ENCODE peak calls at places on chromosomes 12 and 14, in nine cellular contexts. One of them, this sample, is unnamed.

GRCh38 chr14:60245316-60246177 is 3.5 kb upstream of the PPM1A start:
- DNase-seq in suprapubic skin: no peak
- DNase-seq in HCT116: no peak
- DNase-seq in transverse colon: no peak
- DNase-seq in HepG2: no peak
- DNase-seq in heart left ventricle: no peak
- DNase-seq in GM12878: no peak
- DNase-seq in spleen: peak
- DNase-seq in tibial nerve: no peak
- DNase-seq in this sample: no peak

GRCh38 chr14:75092698-75093097 is 23.3 kb downstream of the ZC2HC1C start:
- DNase-seq in transverse colon: no peak
- DNase-seq in HCT116: no peak
- DNase-seq in suprapubic skin: no peak
- DNase-seq in HepG2: no peak
- DNase-seq in GM12878: no peak
- DNase-seq in heart left ventricle: no peak
- DNase-seq in spleen: no peak
- DNase-seq in tibial nerve: no peak
- DNase-seq in this sample: no peak

GRCh38 chr14:95297832-95298231 is 21.9 kb downstream of the CLMN start:
- DNase-seq in suprapubic skin: no peak
- DNase-seq in heart left ventricle: no peak
- DNase-seq in spleen: no peak
- DNase-seq in tibial nerve: no peak
- DNase-seq in HCT116: no peak
- DNase-seq in transverse colon: no peak
- DNase-seq in GM12878: no peak
- DNase-seq in HepG2: no peak
- DNase-seq in this sample: no peak

GRCh38 chr14:91399868-91400640 is 17.6 kb downstream of the CCDC88C start:
- DNase-seq in HCT116: no peak
- DNase-seq in tibial nerve: no peak
- DNase-seq in heart left ventricle: no peak
- DNase-seq in suprapubic skin: no peak
- DNase-seq in GM12878: no peak
- DNase-seq in transverse colon: peak
- DNase-seq in HepG2: no peak
- DNase-seq in spleen: peak
- DNase-seq in this sample: no peak

GRCh38 chr12:712172-712863 is 40.1 kb upstream of the WNK1 start:
- DNase-seq in GM12878: no peak
- DNase-seq in tibial nerve: no peak
- DNase-seq in HCT116: no peak
- DNase-seq in suprapubic skin: no peak
- DNase-seq in HepG2: no peak
- DNase-seq in transverse colon: no peak
- DNase-seq in heart left ventricle: no peak
- DNase-seq in spleen: no peak
- DNase-seq in this sample: no peak

GRCh38 chr12:34597548-34598351 is 575.5 kb downstream of the ALG10 start:
- DNase-seq in tibial nerve: no peak
- DNase-seq in suprapubic skin: no peak
- DNase-seq in GM12878: no peak
- DNase-seq in HepG2: no peak
- DNase-seq in HCT116: no peak
- DNase-seq in transverse colon: peak
- DNase-seq in spleen: peak
- DNase-seq in heart left ventricle: no peak
- DNase-seq in this sample: peak

GRCh38 chr12:65205886-65206285 is 36.5 kb downstream of the LEMD3 start:
- DNase-seq in spleen: no peak
- DNase-seq in GM12878: no peak
- DNase-seq in suprapubic skin: no peak
- DNase-seq in HepG2: no peak
- DNase-seq in heart left ventricle: no peak
- DNase-seq in HCT116: no peak
- DNase-seq in tibial nerve: no peak
- DNase-seq in transverse colon: no peak
- DNase-seq in this sample: no peak

GRCh38 chr14:65392296-65392695 is 20.2 kb upstream of the FUT8 start:
- DNase-seq in HCT116: no peak
- DNase-seq in suprapubic skin: no peak
- DNase-seq in HepG2: no peak
- DNase-seq in tibial nerve: no peak
- DNase-seq in transverse colon: no peak
- DNase-seq in GM12878: no peak
- DNase-seq in heart left ventricle: no peak
- DNase-seq in spleen: no peak
- DNase-seq in this sample: no peak

GRCh38 chr12:55797068-55797467 is 20.5 kb downstream of the SARNP start:
- DNase-seq in spleen: no peak
- DNase-seq in transverse colon: no peak
- DNase-seq in GM12878: no peak
- DNase-seq in HepG2: peak
- DNase-seq in tibial nerve: no peak
- DNase-seq in suprapubic skin: no peak
- DNase-seq in heart left ventricle: no peak
- DNase-seq in HCT116: peak
- DNase-seq in this sample: no peak

GRCh38 chr14:69582207-69582606 is 7.5 kb upstream of the CCDC177 start:
- DNase-seq in GM12878: no peak
- DNase-seq in HepG2: no peak
- DNase-seq in suprapubic skin: no peak
- DNase-seq in tibial nerve: no peak
- DNase-seq in heart left ventricle: no peak
- DNase-seq in spleen: no peak
- DNase-seq in transverse colon: no peak
- DNase-seq in HCT116: no peak
- DNase-seq in this sample: no peak

GRCh38 chr14:96176811-96177211 is 27.8 kb upstream of the BDKRB2 start:
- DNase-seq in spleen: no peak
- DNase-seq in heart left ventricle: peak
- DNase-seq in tibial nerve: peak
- DNase-seq in suprapubic skin: no peak
- DNase-seq in GM12878: no peak
- DNase-seq in HCT116: no peak
- DNase-seq in HepG2: no peak
- DNase-seq in transverse colon: no peak
- DNase-seq in this sample: no peak

GRCh38 chr12:124466200-124467128 is 100.9 kb downstream of the NCOR2 start:
- DNase-seq in HepG2: no peak
- DNase-seq in HCT116: no peak
- DNase-seq in heart left ventricle: peak
- DNase-seq in suprapubic skin: no peak
- DNase-seq in spleen: peak
- DNase-seq in GM12878: no peak
- DNase-seq in tibial nerve: no peak
- DNase-seq in transverse colon: peak
- DNase-seq in this sample: no peak
- TF ChIP-seq POLR2A in HepG2: no peak
- TF ChIP-seq POLR2A in HCT116: no peak
- TF ChIP-seq POLR2A in heart left ventricle: no peak
- TF ChIP-seq POLR2A in suprapubic skin: no peak
- TF ChIP-seq POLR2A in spleen: no peak
- TF ChIP-seq POLR2A in GM12878: peak
- TF ChIP-seq POLR2A in tibial nerve: no peak
- TF ChIP-seq POLR2A in transverse colon: no peak
- TF ChIP-seq POLR2A in this sample: no peak

GRCh38 chr14:34713122-34713680 is 1.2 kb downstream of the CFL2 start:
- DNase-seq in suprapubic skin: no peak
- DNase-seq in GM12878: no peak
- DNase-seq in HepG2: no peak
- DNase-seq in spleen: no peak
- DNase-seq in HCT116: no peak
- DNase-seq in heart left ventricle: no peak
- DNase-seq in transverse colon: no peak
- DNase-seq in tibial nerve: no peak
- DNase-seq in this sample: no peak

GRCh38 chr14:34715108-34715863 is 893 bp upstream of the CFL2 start:
- DNase-seq in transverse colon: no peak
- DNase-seq in HepG2: no peak
- DNase-seq in suprapubic skin: no peak
- DNase-seq in heart left ventricle: no peak
- DNase-seq in tibial nerve: no peak
- DNase-seq in GM12878: no peak
- DNase-seq in HCT116: no peak
- DNase-seq in spleen: no peak
- DNase-seq in this sample: no peak

GRCh38 chr14:34711808-34712712 is 2.3 kb downstream of the CFL2 start:
- DNase-seq in heart left ventricle: no peak
- DNase-seq in tibial nerve: no peak
- DNase-seq in spleen: no peak
- DNase-seq in GM12878: no peak
- DNase-seq in transverse colon: no peak
- DNase-seq in HCT116: no peak
- DNase-seq in suprapubic skin: no peak
- DNase-seq in HepG2: no peak
- DNase-seq in this sample: no peak

GRCh38 chr14:34713681-34714319 is 593 bp downstream of the CFL2 start:
- DNase-seq in heart left ventricle: peak
- DNase-seq in tibial nerve: no peak
- DNase-seq in transverse colon: peak
- DNase-seq in spleen: no peak
- DNase-seq in HepG2: peak
- DNase-seq in GM12878: no peak
- DNase-seq in suprapubic skin: no peak
- DNase-seq in HCT116: no peak
- DNase-seq in this sample: peak

DNA sequence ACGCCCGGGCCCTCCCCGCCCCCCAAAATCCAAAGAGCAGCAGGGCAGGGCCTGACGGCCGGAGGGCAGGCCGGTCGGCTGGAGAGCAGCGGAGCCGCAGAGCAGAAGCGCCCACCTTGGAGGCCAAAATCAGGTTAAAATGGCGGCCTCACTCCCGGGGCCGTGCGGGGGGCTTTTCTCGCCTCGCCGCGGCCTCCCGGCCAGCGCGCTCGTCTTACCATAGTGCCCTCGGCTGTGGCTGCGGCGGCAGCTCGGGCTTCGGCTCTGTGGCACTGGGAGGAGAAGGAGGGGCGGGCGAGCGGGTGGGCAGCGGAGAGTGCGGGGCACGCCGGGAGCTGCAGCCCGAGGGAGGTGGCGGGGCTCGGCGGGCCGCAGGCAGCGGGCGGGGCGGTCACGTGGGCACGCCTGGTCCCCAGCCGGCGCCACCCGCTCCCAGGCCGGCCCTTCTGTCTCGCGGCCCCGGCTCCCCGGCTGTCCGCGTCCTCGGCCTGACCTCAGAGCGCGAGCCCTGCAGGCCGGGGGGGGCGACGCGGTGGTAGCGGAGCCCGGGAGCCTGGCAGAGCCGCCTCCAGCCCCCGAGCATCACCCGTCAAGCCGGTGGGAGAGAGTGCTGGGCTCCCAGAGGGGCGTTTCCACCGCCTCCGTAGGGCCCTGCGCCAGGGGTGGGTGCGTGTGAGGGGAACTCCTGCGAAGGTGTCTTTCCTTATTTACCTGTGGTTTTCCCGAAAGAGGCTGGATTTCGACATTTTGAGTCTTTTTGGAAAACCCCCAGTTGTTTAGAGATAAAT is at the start of gene CFL2:
- DNase-seq in HCT116: peak
- DNase-seq in suprapubic skin: peak
- DNase-seq in transverse colon: peak
- DNase-seq in heart left ventricle: peak
- DNase-seq in tibial nerve: peak
- DNase-seq in GM12878: no peak
- DNase-seq in spleen: peak
- DNase-seq in HepG2: peak
- DNase-seq in this sample: peak
- TF ChIP-seq POLR2A in HCT116: no peak
- TF ChIP-seq POLR2A in suprapubic skin: peak
- TF ChIP-seq POLR2A in transverse colon: peak
- TF ChIP-seq POLR2A in heart left ventricle: peak
- TF ChIP-seq POLR2A in tibial nerve: peak
- TF ChIP-seq POLR2A in GM12878: peak
- TF ChIP-seq POLR2A in spleen: no peak
- TF ChIP-seq POLR2A in HepG2: peak
- TF ChIP-seq POLR2A in this sample: peak

GRCh38 chr12:9751204-9752144 is 9.2 kb downstream of the CD69 start:
- DNase-seq in HCT116: peak
- DNase-seq in GM12878: no peak
- DNase-seq in spleen: no peak
- DNase-seq in tibial nerve: no peak
- DNase-seq in heart left ventricle: no peak
- DNase-seq in transverse colon: no peak
- DNase-seq in suprapubic skin: no peak
- DNase-seq in HepG2: peak
- DNase-seq in this sample: no peak
- TF ChIP-seq POLR2A in HCT116: no peak
- TF ChIP-seq POLR2A in GM12878: peak
- TF ChIP-seq POLR2A in spleen: no peak
- TF ChIP-seq POLR2A in tibial nerve: no peak
- TF ChIP-seq POLR2A in heart left ventricle: no peak
- TF ChIP-seq POLR2A in transverse colon: no peak
- TF ChIP-seq POLR2A in suprapubic skin: no peak
- TF ChIP-seq POLR2A in HepG2: no peak
- TF ChIP-seq POLR2A in this sample: no peak

GRCh38 chr14:20683896-20684661 is at the start of gene RNASE4:
- DNase-seq in HCT116: peak
- DNase-seq in spleen: peak
- DNase-seq in suprapubic skin: peak
- DNase-seq in tibial nerve: peak
- DNase-seq in transverse colon: peak
- DNase-seq in HepG2: peak
- DNase-seq in heart left ventricle: peak
- DNase-seq in GM12878: peak
- DNase-seq in this sample: peak
- TF ChIP-seq POLR2A in HCT116: peak
- TF ChIP-seq POLR2A in spleen: no peak
- TF ChIP-seq POLR2A in suprapubic skin: peak
- TF ChIP-seq POLR2A in tibial nerve: peak
- TF ChIP-seq POLR2A in transverse colon: peak
- TF ChIP-seq POLR2A in HepG2: peak
- TF ChIP-seq POLR2A in heart left ventricle: peak
- TF ChIP-seq POLR2A in GM12878: peak
- TF ChIP-seq POLR2A in this sample: peak

DNA sequence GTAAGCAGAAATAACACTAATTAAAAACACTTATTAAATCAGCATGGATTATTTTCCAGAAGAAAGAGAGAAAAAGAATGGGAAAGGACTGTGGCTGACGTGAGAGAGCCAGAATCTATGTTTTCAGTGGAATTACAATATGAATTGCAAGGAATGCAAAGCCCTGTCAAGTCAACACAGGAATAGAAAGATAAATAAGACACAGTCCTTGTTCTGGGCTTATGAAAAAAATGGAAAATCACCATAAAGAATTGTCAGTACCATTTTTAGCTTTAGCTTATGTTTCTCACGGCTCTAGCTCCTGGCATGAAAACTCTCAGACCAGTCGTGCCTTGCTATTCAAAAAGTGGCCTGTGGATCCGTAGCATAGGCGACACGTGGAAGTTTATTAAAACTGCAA is 549.2 kb downstream of the RPS29 start:
- DNase-seq in transverse colon: no peak
- DNase-seq in spleen: no peak
- DNase-seq in GM12878: no peak
- DNase-seq in HCT116: no peak
- DNase-seq in tibial nerve: no peak
- DNase-seq in suprapubic skin: no peak
- DNase-seq in heart left ventricle: no peak
- DNase-seq in HepG2: no peak
- DNase-seq in this sample: no peak
- TF ChIP-seq POLR2A in transverse colon: no peak
- TF ChIP-seq POLR2A in spleen: no peak
- TF ChIP-seq POLR2A in GM12878: no peak
- TF ChIP-seq POLR2A in HCT116: no peak
- TF ChIP-seq POLR2A in tibial nerve: no peak
- TF ChIP-seq POLR2A in suprapubic skin: no peak
- TF ChIP-seq POLR2A in heart left ventricle: no peak
- TF ChIP-seq POLR2A in HepG2: no peak
- TF ChIP-seq POLR2A in this sample: no peak

This sample was measured in right lobe of liver.